ENCODE peak calls at places on chromosomes 7 and 10, in ten cellular contexts. X is psoas muscle; U is GM13976; W is NCI-H446 treated with DMSO at 0.1 percent for 48 hours; Y is fibroblast of the conjunctiva; A is DMS 273 treated with DMSO at 0.1 percent for 48 hours; C is left cardiac atrium; T is CD4-positive, alpha-beta T cell; K is cardiac muscle cell; V is dorsolateral prefrontal cortex. M is an unnamed sample.

GRCh38 chr7:26451997-26452396 is 160.3 kb downstream of the SNX10 start:
- DNase-seq in W (no peak), T (no peak), U (no peak), A (no peak), V (no peak), C (no peak), K (no peak), X (no peak), Y (no peak), M (no peak)

GRCh38 chr10:11018426-11018818 is 750 bp downstream of the CELF2 start:
- DNase-seq in T (peak), X (peak), V (no peak), A (no peak), K (peak), C (peak), U (no peak), W (no peak), Y (no peak), M (no peak)

GRCh38 chr10:13773043-13773442 is 186.3 kb downstream of the PRPF18 start:
- DNase-seq in U (no peak), T (no peak), V (no peak), X (no peak), Y (no peak), A (no peak), C (no peak), W (no peak), K (no peak), M (no peak)

GRCh38 chr10:51377070-51377931 is 303.0 kb downstream of the PRKG1 start:
- DNase-seq in C (no peak), U (no peak), A (no peak), W (no peak), K (peak), V (no peak), X (no peak), T (no peak), Y (no peak), M (no peak)

GRCh38 chr7:105015631-105015965 is 1.6 kb downstream of the KMT2E start:
- DNase-seq in C (peak), X (no peak), K (peak), U (no peak), T (no peak), A (peak), W (no peak), V (no peak), Y (no peak), M (no peak)

GRCh38 chr7:55124989-55125875 is 106.4 kb downstream of the EGFR start:
- DNase-seq in T (no peak), X (peak), U (no peak), W (no peak), A (no peak), K (no peak), C (no peak), Y (no peak), V (no peak), M (peak)

GRCh38 chr10:92957223-92958010 is 103.2 kb upstream of the CYP26C1 start:
- DNase-seq in T (no peak), U (no peak), X (no peak), C (no peak), V (no peak), W (no peak), K (no peak), Y (no peak), A (no peak), M (no peak)

GRCh38 chr7:158428131-158428841 is 159.3 kb downstream of the PTPRN2 start:
- DNase-seq in C (no peak), K (no peak), A (no peak), V (no peak), Y (no peak), T (no peak), U (no peak), W (no peak), X (no peak), M (no peak)

GRCh38 chr7:130180571-130180971 is 24.6 kb downstream of the TMEM209 start:
- DNase-seq in A (no peak), C (no peak), V (no peak), Y (no peak), W (no peak), K (no peak), X (no peak), T (no peak), U (no peak), M (no peak)

GRCh38 chr7:116578526-116578925 is 53.7 kb downstream of the CAV1 start:
- DNase-seq in T (no peak), W (no peak), A (no peak), Y (no peak), K (no peak), U (no peak), X (no peak), C (no peak), V (no peak), M (no peak)

GRCh38 chr7:74544706-74545469 is 91.2 kb downstream of the GTF2IRD1 start:
- DNase-seq in U (peak), V (no peak), X (no peak), W (no peak), C (no peak), T (no peak), A (peak), Y (peak), K (peak), M (peak)

GRCh38 chr7:36905836-36906235 is 181.5 kb upstream of the AOAH start:
- DNase-seq in Y (no peak), U (no peak), X (no peak), A (no peak), T (no peak), C (no peak), K (no peak), W (no peak), V (no peak), M (no peak)

GRCh38 chr7:4479367-4480039 is 202.6 kb upstream of the FOXK1 start:
- DNase-seq in K (peak), W (peak), V (no peak), X (no peak), T (no peak), A (peak), Y (peak), U (peak), C (no peak), M (no peak)

GRCh38 chr10:12708921-12709320 is 292.6 kb downstream of the CCDC3 start:
- DNase-seq in X (no peak), V (peak), K (no peak), U (no peak), Y (no peak), C (no peak), T (no peak), A (no peak), W (no peak), M (peak)

GRCh38 chr10:31317652-31318381 is 1.2 kb upstream of the ZEB1 start:
- DNase-seq in A (no peak), Y (no peak), K (no peak), W (no peak), T (peak), V (no peak), C (no peak), U (no peak), X (no peak), M (no peak)

GRCh38 chr7:144842377-144842851 is 6.6 kb upstream of the TPK1 start:
- DNase-seq in Y (no peak), K (no peak), T (no peak), A (no peak), C (peak), X (no peak), V (no peak), U (peak), W (no peak), M (peak)

GRCh38 chr10:3777876-3778707 is 6.9 kb downstream of the KLF6 start:
- DNase-seq in Y (no peak), W (no peak), V (no peak), K (no peak), U (no peak), C (no peak), A (no peak), T (no peak), X (no peak), M (peak)

GRCh38 chr7:31068006-31068675 is 16.0 kb downstream of the ADCYAP1R1 start:
- DNase-seq in C (no peak), X (peak), T (no peak), A (no peak), K (no peak), W (no peak), Y (no peak), V (peak), U (no peak), M (no peak)

GRCh38 chr7:151058766-151059361 is 525 bp upstream of the SLC4A2 start:
- DNase-seq in V (no peak), X (no peak), Y (no peak), W (no peak), A (no peak), C (no peak), K (no peak), U (peak), T (no peak), M (peak)

GRCh38 chr7:78015574-78016260 is 217.1 kb downstream of the PHTF2 start:
- DNase-seq in A (no peak), T (no peak), V (no peak), Y (no peak), W (no peak), U (no peak), C (peak), X (no peak), K (no peak), M (peak)

GRCh38 chr10:68330852-68331454 is 911 bp upstream of the HNRNPH3 start:
- DNase-seq in Y (peak), K (no peak), A (no peak), C (peak), V (peak), U (no peak), W (no peak), T (no peak), X (peak), M (peak)

GRCh38 chr10:77359287-77359691 is 278.3 kb downstream of the KCNMA1 start:
- DNase-seq in K (no peak), Y (no peak), T (no peak), U (no peak), C (no peak), A (no peak), X (no peak), V (peak), W (no peak), M (no peak)

GRCh38 chr7:25216837-25217236 is 11.4 kb downstream of the NPVF start:
- DNase-seq in X (no peak), K (peak), Y (peak), A (peak), C (no peak), V (no peak), W (peak), U (peak), T (no peak), M (peak)

GRCh38 chr10:131706952-131707351 is 193.9 kb upstream of the PPP2R2D start:
- DNase-seq in K (no peak), T (no peak), A (no peak), W (no peak), X (no peak), Y (no peak), C (no peak), U (no peak), V (no peak), M (no peak)

GRCh38 chr10:124119933-124120332 is 26.5 kb upstream of the CHST15 start:
- DNase-seq in K (no peak), Y (no peak), V (no peak), C (peak), X (peak), W (no peak), A (no peak), U (no peak), T (no peak), M (no peak)

GRCh38 chr7:24991333-24991732 is 11.4 kb upstream of the OSBPL3 start:
- DNase-seq in A (no peak), V (no peak), T (no peak), Y (no peak), X (no peak), W (no peak), K (no peak), U (no peak), C (no peak), M (no peak)

GRCh38 chr10:94279835-94280709 is 82.7 kb downstream of the NOC3L start:
- DNase-seq in A (no peak), K (peak), U (peak), C (peak), X (peak), Y (peak), V (no peak), W (no peak), T (peak), M (peak)

GRCh38 chr7:27110977-27111752 is 8.7 kb upstream of the HOXA2 start:
- DNase-seq in K (no peak), T (no peak), X (peak), C (no peak), U (no peak), A (no peak), Y (no peak), V (no peak), W (no peak), M (peak)

GRCh38 chr7:84422790-84423189 is 228.2 kb upstream of the SEMA3A start:
- DNase-seq in A (no peak), Y (no peak), C (no peak), V (no peak), T (no peak), W (no peak), U (no peak), K (no peak), X (no peak), M (peak)

GRCh38 chr7:118214833-118215182 is 9.7 kb upstream of the ANKRD7 start:
- DNase-seq in Y (no peak), A (no peak), W (no peak), T (no peak), X (no peak), U (no peak), C (no peak), K (no peak), V (no peak), M (no peak)

M was measured in fibroblast of the aortic adventitia.